ENCODE peak calls at places on chromosomes 12 and 14, in six cellular contexts. I is colonic mucosa, R is AG10803, J is upper lobe of right lung, S is lower leg skin, T is IMR-90. O is an unnamed sample.
A peak's percentile ranks its signal among the peaks of the same experiment; 100 is the strongest.

GRCh38 chr12:75774309-75775052 is 257.1 kb downstream of the PHLDA1 start:
- DNase-seq in I (no peak), J (no peak), T (no peak), S (no peak), R (no peak), O (peak; percentile 7)

GRCh38 chr12:57488397-57489156 is 709 bp downstream of the MARS1 start:
- DNase-seq in S (no peak), R (no peak), J (no peak), I (no peak), T (peak; percentile 35), O (no peak)

GRCh38 chr14:67539116-67539515 is 6.0 kb downstream of the PLEKHH1 start:
- DNase-seq in J (no peak), R (no peak), T (no peak), I (no peak), S (no peak), O (no peak)

GRCh38 chr12:104121001-104121400 is 17.0 kb downstream of the NFYB start:
- DNase-seq in S (no peak), J (no peak), I (no peak), R (peak; percentile 68), T (peak; percentile 78), O (no peak)

GRCh38 chr12:124913474-124914391 is 717 bp downstream of the UBC start:
- DNase-seq in S (peak; percentile 89), I (peak; percentile 96), T (peak; percentile 68), J (peak; percentile 96), R (peak; percentile 67), O (peak; percentile 88)

GRCh38 chr12:129241852-129242251 is 388.6 kb downstream of the GLT1D1 start:
- DNase-seq in I (no peak), R (no peak), J (no peak), T (no peak), S (no peak), O (no peak)

GRCh38 chr14:77208266-77208978 is 26.8 kb downstream of the TMEM63C start:
- DNase-seq in I (peak; percentile 62), S (peak; percentile 25), J (peak; percentile 88), R (peak; percentile 56), T (peak; percentile 53), O (peak; percentile 21)

GRCh38 chr12:63319936-63320633 is 169.1 kb upstream of the AVPR1A start:
- DNase-seq in J (no peak), T (no peak), I (no peak), S (no peak), R (no peak), O (no peak)

GRCh38 chr14:36646664-36647416 is 14.8 kb upstream of the PAX9 start:
- DNase-seq in R (peak; percentile 27), T (no peak), J (no peak), I (no peak), S (no peak), O (no peak)

GRCh38 chr14:32250681-32251080 is 47.6 kb upstream of the RNU6-8 start:
- DNase-seq in J (no peak), R (no peak), I (no peak), S (no peak), T (no peak), O (no peak)

GRCh38 chr12:109716512-109717389 is 3.1 kb downstream of the FAM222A start:
- DNase-seq in I (peak; percentile 27), R (peak; percentile 62), S (peak; percentile 55), T (peak; percentile 12), J (no peak), O (no peak)

GRCh38 chr12:24584032-24584675 is 364.7 kb downstream of the BCAT1 start:
- DNase-seq in I (no peak), S (no peak), R (no peak), T (no peak), J (no peak), O (no peak)

GRCh38 chr12:75750950-75751349 is 239.5 kb upstream of the KRR1 start:
- DNase-seq in T (peak; percentile 89), S (no peak), I (no peak), R (peak; percentile 58), J (no peak), O (no peak)

GRCh38 chr12:32647275-32647674 is 31.8 kb upstream of the DNM1L start:
- DNase-seq in T (no peak), J (no peak), I (no peak), S (no peak), R (no peak), O (no peak)

GRCh38 chr12:46858368-46858767 is 32.6 kb upstream of the SLC38A4 start:
- DNase-seq in I (no peak), R (no peak), S (no peak), T (no peak), J (no peak), O (no peak)

GRCh38 chr12:121791671-121792496 is 1.6 kb downstream of the RHOF start:
- DNase-seq in J (peak; percentile 69), T (no peak), S (no peak), I (peak; percentile 63), R (no peak), O (no peak)

GRCh38 chr14:101529079-101529478 is 32.2 kb upstream of the DIO3 start:
- DNase-seq in R (no peak), T (no peak), J (no peak), S (no peak), I (no peak), O (no peak)

GRCh38 chr12:11834925-11835324 is 185.5 kb downstream of the ETV6 start:
- DNase-seq in J (no peak), S (no peak), T (no peak), R (no peak), I (no peak), O (no peak)

GRCh38 chr14:66709292-66709691 is 201.3 kb downstream of the GPHN start:
- DNase-seq in T (peak; percentile 19), I (no peak), J (no peak), R (peak; percentile 6), S (no peak), O (no peak)

GRCh38 chr14:78519863-78520262 is 349.7 kb downstream of the NRXN3 start:
- DNase-seq in T (peak; percentile 4), J (no peak), I (peak; percentile 24), R (no peak), S (no peak), O (no peak)

GRCh38 chr12:129826273-129826672 is 77.6 kb downstream of the TMEM132D start:
- DNase-seq in R (no peak), I (no peak), T (no peak), J (no peak), S (no peak), O (no peak)

GRCh38 chr12:118299791-118300460 is 72.8 kb downstream of the TAOK3 start:
- DNase-seq in T (no peak), I (no peak), R (no peak), J (no peak), S (no peak), O (no peak)

GRCh38 chr14:66624319-66624937 is 116.5 kb downstream of the GPHN start:
- DNase-seq in T (peak; percentile 69), I (peak; percentile 37), J (peak; percentile 54), R (peak; percentile 60), S (no peak), O (no peak)

GRCh38 chr14:63308723-63309317 is 9.9 kb downstream of the GPHB5 start:
- DNase-seq in I (no peak), S (no peak), J (no peak), R (peak; percentile 8), T (peak; percentile 29), O (no peak)

GRCh38 chr14:89399594-89400068 is 17.4 kb downstream of the FOXN3 start:
- DNase-seq in S (no peak), I (no peak), T (peak; percentile 96), J (no peak), R (peak; percentile 82), O (no peak)

GRCh38 chr14:100733152-100733850 is 6.6 kb downstream of the DLK1 start:
- DNase-seq in I (no peak), S (no peak), T (no peak), J (peak; percentile 32), R (no peak), O (no peak)

GRCh38 chr12:95396849-95397498 is 77.0 kb upstream of the METAP2 start:
- DNase-seq in T (peak; percentile 68), S (no peak), J (no peak), R (peak; percentile 78), I (no peak), O (no peak)

GRCh38 chr12:70007687-70008086 is 182.7 kb downstream of the MYRFL start:
- DNase-seq in R (no peak), I (no peak), S (no peak), T (no peak), J (no peak), O (no peak)

GRCh38 chr12:52245259-52245961 is 12.4 kb downstream of the KRT7 start:
- DNase-seq in I (no peak), T (no peak), J (no peak), R (no peak), S (no peak), O (no peak)

GRCh38 chr12:2833810-2834209 is 1.0 kb downstream of the NRIP2 start:
- DNase-seq in T (no peak), R (no peak), J (no peak), S (no peak), I (no peak), O (no peak)
- TF ChIP-seq CTCF in T (no peak), R (no peak), J (no peak), S (no peak), I (no peak), O (no peak)

DNA sequence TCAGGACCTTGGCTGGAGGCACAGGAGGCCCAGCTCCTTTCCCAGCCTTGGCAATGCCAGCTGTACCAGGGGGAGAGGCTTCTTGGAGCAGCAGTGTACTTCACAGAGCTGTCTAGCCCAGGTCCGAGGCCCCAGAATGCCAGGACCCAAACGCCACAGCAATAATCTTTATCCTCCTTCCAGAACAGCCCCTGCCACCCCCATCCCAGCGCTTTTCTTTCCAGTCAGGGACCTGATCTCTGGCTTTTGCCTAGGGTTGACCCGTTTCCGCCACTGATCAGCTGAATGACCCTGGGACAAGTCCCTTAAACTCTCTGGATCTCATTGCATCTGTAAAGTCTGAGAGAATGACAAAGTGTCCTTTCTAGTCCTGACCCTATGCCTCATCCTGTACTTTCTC is 5.1 kb downstream of the LAG3 start:
- DNase-seq in R (no peak), I (no peak), S (no peak), T (no peak), J (no peak), O (no peak)
- H3K4me3 ChIP-seq in R (no peak overlapping the region), I (no peak overlapping the region), S (no peak overlapping the region), T (no peak overlapping the region), J (no peak overlapping the region), O (no peak overlapping the region)

GRCh38 chr14:90760591-90761316 is 55.5 kb downstream of the TTC7B start:
- DNase-seq in J (no peak), T (peak; percentile 33), I (no peak), R (peak; percentile 12), S (no peak), O (no peak)
- TF ChIP-seq CTCF in J (peak; percentile 69), T (peak; percentile 49), I (peak; percentile 74), R (peak; percentile 63), S (no peak), O (peak; percentile 54)

DNA sequence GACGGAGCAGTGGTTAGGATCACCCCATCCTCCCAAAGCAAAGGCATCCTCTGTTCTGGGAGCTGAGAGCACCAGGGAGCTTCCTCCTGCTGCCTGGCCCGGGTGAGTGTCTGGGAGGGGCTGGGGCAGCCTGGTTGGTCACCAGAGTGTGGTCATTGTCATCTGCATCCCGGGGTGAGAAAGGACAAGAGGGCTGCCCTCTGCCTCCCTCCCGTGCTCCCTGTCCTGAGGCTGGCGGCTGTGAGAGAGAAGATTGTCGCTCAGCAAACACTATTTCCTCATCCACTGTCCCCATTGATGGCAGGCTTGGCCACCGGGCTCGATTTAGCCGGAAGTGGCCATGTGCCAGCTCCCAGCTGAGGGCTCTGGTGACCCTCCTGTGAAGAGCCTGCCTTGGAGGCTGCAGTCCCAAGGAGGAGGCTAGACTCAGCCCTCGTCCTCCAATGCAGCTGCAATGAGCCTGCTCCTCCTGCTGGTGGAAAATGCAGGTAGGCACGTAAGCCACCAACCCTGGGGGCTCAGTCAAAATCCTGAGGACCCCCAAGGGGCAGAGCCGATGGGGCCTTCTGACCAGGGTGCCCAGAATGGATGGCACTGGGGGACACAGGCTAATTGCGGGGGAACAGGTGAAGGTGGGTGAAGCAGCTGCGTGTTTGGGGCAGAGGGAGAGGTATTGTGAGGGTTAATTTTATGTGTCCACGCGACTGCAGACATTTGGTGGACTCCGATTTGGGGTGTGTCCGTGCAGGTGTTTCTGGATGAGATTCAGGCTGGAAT is 155.7 kb downstream of the KIF26A start:
- DNase-seq in T (no peak), I (peak; percentile 68), S (no peak), R (no peak), J (peak; percentile 51), O (no peak)
- H3K4me3 ChIP-seq in T (no peak overlapping the region), I (no peak overlapping the region), S (no peak overlapping the region), R (no peak overlapping the region), J (no peak overlapping the region), O (no peak overlapping the region)